ENCODE peak calls at places on chromosomes 5 and 9, in ten cellular contexts. K is lower leg skin, G is adrenal gland, O is IMR-90, B is gastrocnemius medialis, Y is H54, A is esophagus squamous epithelium, T is breast epithelium, H is A549, Z is ovary. S is an unnamed sample.

GRCh38 chr5:179806250-179807045 is at the start of gene MGAT4B:
- DNase-seq in K (peak), G (peak), O (peak), B (peak), Y (peak), A (no peak), T (peak), H (no peak), Z (peak), S (peak)

GRCh38 chr5:105767265-105767664 is 1903.5 kb downstream of the EFNA5 start:
- DNase-seq in K (no peak), G (no peak), O (no peak), B (no peak), Y (no peak), A (no peak), T (no peak), H (no peak), Z (no peak), S (no peak)

GRCh38 chr9:17810728-17811634 is 232.1 kb downstream of the SH3GL2 start:
- DNase-seq in K (peak), G (peak), O (peak), B (no peak), Y (peak), A (no peak), T (no peak), H (peak), Z (peak), S (peak)

GRCh38 chr5:32645246-32645645 is 59.9 kb downstream of the SUB1 start:
- DNase-seq in K (no peak), G (no peak), O (no peak), B (no peak), Y (no peak), A (no peak), T (no peak), H (no peak), Z (no peak), S (no peak)

GRCh38 chr9:82582693-82583092 is 480.2 kb downstream of the RASEF start:
- DNase-seq in K (no peak), G (no peak), O (no peak), B (no peak), Y (no peak), A (no peak), T (no peak), H (no peak), Z (no peak), S (no peak)

GRCh38 chr5:32625106-32625505 is 39.7 kb downstream of the SUB1 start:
- DNase-seq in K (no peak), G (no peak), O (no peak), B (no peak), Y (no peak), A (no peak), T (no peak), H (no peak), Z (no peak), S (no peak)

GRCh38 chr5:155434267-155434666 is 420.7 kb downstream of the KIF4B start:
- DNase-seq in K (no peak), G (no peak), O (no peak), B (no peak), Y (no peak), A (no peak), T (no peak), H (no peak), Z (no peak), S (no peak)

GRCh38 chr9:135300346-135301141 is 179.0 kb upstream of the PPP1R26 start:
- DNase-seq in K (no peak), G (no peak), O (no peak), B (no peak), Y (no peak), A (no peak), T (no peak), H (no peak), Z (no peak), S (peak)

GRCh38 chr5:34044950-34045525 is 2.0 kb upstream of the C1QTNF3 start:
- DNase-seq in K (no peak), G (no peak), O (no peak), B (no peak), Y (no peak), A (no peak), T (no peak), H (no peak), Z (no peak), S (no peak)

DNA sequence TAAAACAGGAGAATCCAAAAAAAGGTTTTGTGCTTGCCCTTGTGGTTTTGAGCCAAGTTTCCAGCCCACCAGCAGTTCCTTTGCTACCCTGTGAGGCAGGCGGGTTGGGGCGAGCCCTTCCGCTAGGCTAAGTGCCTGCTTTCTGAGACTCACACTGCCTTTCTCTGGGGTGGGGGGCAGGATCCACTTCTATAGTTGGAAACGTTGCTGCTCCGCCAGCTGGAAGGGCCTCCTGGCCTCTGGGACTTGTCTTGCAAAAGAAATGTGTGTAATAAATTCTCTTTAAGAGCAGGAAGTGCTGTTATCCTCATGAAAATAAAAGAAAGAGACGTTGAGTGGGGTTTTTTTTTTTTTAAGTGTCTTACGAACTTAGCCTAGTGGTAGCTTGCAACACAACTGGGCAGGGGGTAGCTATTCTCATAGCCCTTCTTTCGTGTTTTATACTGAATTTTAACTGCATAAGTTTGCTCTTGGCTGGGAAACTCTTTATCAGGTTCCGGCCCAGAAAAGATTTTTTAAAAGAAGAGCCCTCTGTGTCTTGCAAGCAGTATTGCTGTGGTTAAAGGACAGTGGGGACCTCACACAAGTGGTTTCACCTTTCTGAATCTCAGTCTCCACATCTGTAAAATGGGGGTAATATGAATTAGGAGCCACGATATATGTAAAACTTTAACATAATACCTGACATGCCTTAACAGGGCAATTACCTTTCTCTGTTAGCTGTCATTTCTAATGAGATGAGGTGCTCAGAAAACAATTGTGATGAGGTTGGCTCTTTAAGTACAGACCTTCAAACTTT is 19.8 kb downstream of the JADE2 start:
- DNase-seq in K (no peak), G (no peak), O (no peak), B (peak), Y (no peak), A (no peak), T (no peak), H (no peak), Z (peak), S (no peak)
- TF ChIP-seq POLR2A in K (no peak), G (no peak), O (no peak), B (no peak), Y (no peak), A (no peak), T (no peak), H (no peak), Z (no peak), S (no peak)

GRCh38 chr5:125972706-125973105 is 450.5 kb upstream of the GRAMD2B start:
- DNase-seq in K (no peak), G (no peak), O (no peak), B (no peak), Y (no peak), A (no peak), T (no peak), H (no peak), Z (no peak), S (no peak)
- TF ChIP-seq POLR2A in K (no peak), G (no peak), O (no peak), B (no peak), Y (no peak), A (no peak), T (no peak), H (no peak), Z (no peak), S (no peak)

GRCh38 chr9:97237951-97238851 is 69.3 kb upstream of the CCDC180 start:
- DNase-seq in K (peak), G (peak), O (peak), B (peak), Y (peak), A (peak), T (peak), H (peak), Z (peak), S (peak)
- TF ChIP-seq POLR2A in K (no peak), G (no peak), O (no peak), B (no peak), Y (peak), A (no peak), T (no peak), H (peak), Z (no peak), S (no peak)

GRCh38 chr9:112028242-112029221 is 131.9 kb downstream of the UGCG start:
- DNase-seq in K (no peak), G (no peak), O (no peak), B (no peak), Y (no peak), A (no peak), T (no peak), H (no peak), Z (no peak), S (no peak)
- TF ChIP-seq POLR2A in K (no peak), G (no peak), O (no peak), B (no peak), Y (no peak), A (no peak), T (no peak), H (no peak), Z (no peak), S (no peak)

GRCh38 chr5:1963941-1964451 is 81.3 kb upstream of the IRX4 start:
- DNase-seq in K (peak), G (no peak), O (no peak), B (no peak), Y (no peak), A (no peak), T (no peak), H (no peak), Z (no peak), S (no peak)
- TF ChIP-seq POLR2A in K (no peak), G (no peak), O (no peak), B (no peak), Y (no peak), A (no peak), T (no peak), H (no peak), Z (no peak), S (no peak)

GRCh38 chr5:150640311-150641005 is at the start of gene SYNPO:
- DNase-seq in K (peak), G (peak), O (peak), B (peak), Y (peak), A (no peak), T (no peak), H (peak), Z (peak), S (peak)
- TF ChIP-seq POLR2A in K (no peak), G (peak), O (peak), B (no peak), Y (peak), A (no peak), T (no peak), H (no peak), Z (peak), S (no peak)

DNA sequence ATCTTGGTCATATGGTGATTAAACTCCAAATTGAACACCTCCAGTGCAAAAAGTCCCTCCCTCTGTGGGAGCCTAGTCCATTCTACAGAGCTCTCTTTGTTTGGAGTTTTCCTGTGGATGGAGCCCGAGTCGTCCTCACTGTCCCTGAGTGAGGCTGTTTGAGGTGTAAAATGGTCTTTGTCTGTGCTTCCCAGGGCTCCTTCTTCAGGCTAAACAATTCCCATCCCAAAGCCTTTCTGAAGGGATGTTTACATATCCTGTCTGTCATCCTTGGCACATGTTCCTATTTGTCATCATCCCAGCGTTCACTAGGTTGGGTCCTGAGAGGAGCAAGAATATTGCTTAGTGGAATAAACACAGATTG is 68.9 kb downstream of the COL27A1 start:
- DNase-seq in K (no peak), G (no peak), O (peak), B (no peak), Y (peak), A (no peak), T (no peak), H (peak), Z (no peak), S (no peak)
- TF ChIP-seq POLR2A in K (no peak), G (no peak), O (no peak), B (no peak), Y (no peak), A (no peak), T (no peak), H (no peak), Z (no peak), S (no peak)